ENCODE peak calls at places on chromosomes 5 and 9, in nine cellular contexts. One of them, this sample, is unnamed. For H3K27me3, the result is how much of the 10 kb centered on the place peaks cover.

GRCh38 chr5:116360008-116360853 is 214.4 kb downstream of the SEMA6A start:
- DNase-seq in IMR-90: no peak
- DNase-seq in CD8-positive, alpha-beta T cell: no peak
- DNase-seq in lung: no peak
- DNase-seq in osteoblast: no peak
- DNase-seq in heart left ventricle: peak
- DNase-seq in transverse colon: peak
- DNase-seq in foreskin keratinocyte: no peak
- DNase-seq in left ventricle myocardium inferior: peak
- DNase-seq in this sample: peak

GRCh38 chr5:76404694-76405306 is 1.7 kb downstream of the IQGAP2 start:
- DNase-seq in IMR-90: no peak
- DNase-seq in CD8-positive, alpha-beta T cell: no peak
- DNase-seq in lung: no peak
- DNase-seq in osteoblast: no peak
- DNase-seq in heart left ventricle: no peak
- DNase-seq in transverse colon: no peak
- DNase-seq in foreskin keratinocyte: no peak
- DNase-seq in left ventricle myocardium inferior: no peak
- DNase-seq in this sample: no peak

GRCh38 chr9:130452835-130453234 is 8.1 kb downstream of the ASS1 start:
- DNase-seq in IMR-90: no peak
- DNase-seq in CD8-positive, alpha-beta T cell: no peak
- DNase-seq in lung: no peak
- DNase-seq in osteoblast: no peak
- DNase-seq in heart left ventricle: no peak
- DNase-seq in transverse colon: no peak
- DNase-seq in foreskin keratinocyte: no peak
- DNase-seq in left ventricle myocardium inferior: no peak
- DNase-seq in this sample: no peak

GRCh38 chr5:177366528-177367322 is 9.0 kb downstream of the RGS14 start:
- DNase-seq in IMR-90: peak
- DNase-seq in CD8-positive, alpha-beta T cell: no peak
- DNase-seq in lung: peak
- DNase-seq in osteoblast: peak
- DNase-seq in heart left ventricle: peak
- DNase-seq in transverse colon: peak
- DNase-seq in foreskin keratinocyte: no peak
- DNase-seq in left ventricle myocardium inferior: peak
- DNase-seq in this sample: peak

GRCh38 chr9:90046317-90046861 is 441.6 kb downstream of the GADD45G start:
- DNase-seq in IMR-90: no peak
- DNase-seq in CD8-positive, alpha-beta T cell: no peak
- DNase-seq in lung: no peak
- DNase-seq in osteoblast: no peak
- DNase-seq in heart left ventricle: no peak
- DNase-seq in transverse colon: no peak
- DNase-seq in foreskin keratinocyte: no peak
- DNase-seq in left ventricle myocardium inferior: no peak
- DNase-seq in this sample: no peak

GRCh38 chr5:102916114-102916513 is 161.0 kb downstream of the PAM start:
- DNase-seq in IMR-90: peak
- DNase-seq in CD8-positive, alpha-beta T cell: no peak
- DNase-seq in lung: no peak
- DNase-seq in osteoblast: no peak
- DNase-seq in heart left ventricle: no peak
- DNase-seq in transverse colon: no peak
- DNase-seq in foreskin keratinocyte: no peak
- DNase-seq in left ventricle myocardium inferior: no peak
- DNase-seq in this sample: no peak

GRCh38 chr5:78642701-78643100 is 5.9 kb downstream of the LHFPL2 start:
- DNase-seq in IMR-90: no peak
- DNase-seq in CD8-positive, alpha-beta T cell: no peak
- DNase-seq in lung: no peak
- DNase-seq in osteoblast: no peak
- DNase-seq in heart left ventricle: no peak
- DNase-seq in transverse colon: no peak
- DNase-seq in foreskin keratinocyte: no peak
- DNase-seq in left ventricle myocardium inferior: no peak
- DNase-seq in this sample: no peak

GRCh38 chr5:134451618-134452505 is 40.2 kb upstream of the CDKN2AIPNL start:
- DNase-seq in IMR-90: peak
- DNase-seq in CD8-positive, alpha-beta T cell: no peak
- DNase-seq in lung: no peak
- DNase-seq in osteoblast: peak
- DNase-seq in heart left ventricle: peak
- DNase-seq in transverse colon: peak
- DNase-seq in foreskin keratinocyte: peak
- DNase-seq in left ventricle myocardium inferior: peak
- DNase-seq in this sample: peak

GRCh38 chr5:52909192-52909591 is 80.0 kb upstream of the ITGA2 start:
- DNase-seq in IMR-90: no peak
- DNase-seq in CD8-positive, alpha-beta T cell: no peak
- DNase-seq in lung: no peak
- DNase-seq in osteoblast: peak
- DNase-seq in heart left ventricle: no peak
- DNase-seq in transverse colon: no peak
- DNase-seq in foreskin keratinocyte: no peak
- DNase-seq in left ventricle myocardium inferior: no peak
- DNase-seq in this sample: no peak

GRCh38 chr9:95316794-95317118 is 753 bp downstream of the FANCC start:
- DNase-seq in IMR-90: peak
- DNase-seq in CD8-positive, alpha-beta T cell: no peak
- DNase-seq in lung: peak
- DNase-seq in osteoblast: peak
- DNase-seq in heart left ventricle: peak
- DNase-seq in transverse colon: peak
- DNase-seq in foreskin keratinocyte: no peak
- DNase-seq in left ventricle myocardium inferior: peak
- DNase-seq in this sample: no peak

GRCh38 chr9:18678846-18679245 is 204.9 kb downstream of the ADAMTSL1 start:
- DNase-seq in IMR-90: no peak
- DNase-seq in CD8-positive, alpha-beta T cell: no peak
- DNase-seq in lung: no peak
- DNase-seq in osteoblast: no peak
- DNase-seq in heart left ventricle: no peak
- DNase-seq in transverse colon: no peak
- DNase-seq in foreskin keratinocyte: no peak
- DNase-seq in left ventricle myocardium inferior: no peak
- DNase-seq in this sample: no peak

GRCh38 chr9:135303280-135303647 is 176.3 kb upstream of the PPP1R26 start:
- DNase-seq in IMR-90: no peak
- DNase-seq in CD8-positive, alpha-beta T cell: no peak
- DNase-seq in lung: no peak
- DNase-seq in osteoblast: peak
- DNase-seq in heart left ventricle: no peak
- DNase-seq in transverse colon: no peak
- DNase-seq in foreskin keratinocyte: no peak
- DNase-seq in left ventricle myocardium inferior: no peak
- DNase-seq in this sample: no peak

GRCh38 chr5:149645236-149645635 is 63.9 kb downstream of the ARHGEF37 start:
- DNase-seq in IMR-90: no peak
- DNase-seq in CD8-positive, alpha-beta T cell: no peak
- DNase-seq in lung: no peak
- DNase-seq in osteoblast: no peak
- DNase-seq in heart left ventricle: no peak
- DNase-seq in transverse colon: no peak
- DNase-seq in foreskin keratinocyte: no peak
- DNase-seq in left ventricle myocardium inferior: no peak
- DNase-seq in this sample: no peak

GRCh38 chr9:98794802-98795201 is 1.6 kb downstream of the ANKS6 start:
- DNase-seq in IMR-90: no peak
- DNase-seq in CD8-positive, alpha-beta T cell: no peak
- DNase-seq in lung: no peak
- DNase-seq in osteoblast: peak
- DNase-seq in heart left ventricle: no peak
- DNase-seq in transverse colon: no peak
- DNase-seq in foreskin keratinocyte: no peak
- DNase-seq in left ventricle myocardium inferior: no peak
- DNase-seq in this sample: no peak

GRCh38 chr5:14204785-14205321 is 61.7 kb downstream of the TRIO start:
- DNase-seq in IMR-90: peak
- DNase-seq in CD8-positive, alpha-beta T cell: no peak
- DNase-seq in lung: peak
- DNase-seq in osteoblast: no peak
- DNase-seq in heart left ventricle: peak
- DNase-seq in transverse colon: peak
- DNase-seq in foreskin keratinocyte: peak
- DNase-seq in left ventricle myocardium inferior: peak
- DNase-seq in this sample: peak

GRCh38 chr9:92245005-92245797 is 48.3 kb downstream of the IARS1 start:
- DNase-seq in IMR-90: peak
- DNase-seq in CD8-positive, alpha-beta T cell: no peak
- DNase-seq in lung: no peak
- DNase-seq in osteoblast: no peak
- DNase-seq in heart left ventricle: no peak
- DNase-seq in transverse colon: no peak
- DNase-seq in foreskin keratinocyte: peak
- DNase-seq in left ventricle myocardium inferior: no peak
- DNase-seq in this sample: no peak

GRCh38 chr9:806285-807156 is 35.0 kb upstream of the DMRT1 start:
- DNase-seq in IMR-90: peak
- DNase-seq in CD8-positive, alpha-beta T cell: no peak
- DNase-seq in lung: no peak
- DNase-seq in osteoblast: peak
- DNase-seq in heart left ventricle: no peak
- DNase-seq in transverse colon: no peak
- DNase-seq in foreskin keratinocyte: no peak
- DNase-seq in left ventricle myocardium inferior: no peak
- DNase-seq in this sample: no peak

GRCh38 chr5:132510076-132510475 is 19.5 kb upstream of the IRF1 start:
- DNase-seq in IMR-90: peak
- DNase-seq in CD8-positive, alpha-beta T cell: no peak
- DNase-seq in lung: no peak
- DNase-seq in osteoblast: no peak
- DNase-seq in heart left ventricle: no peak
- DNase-seq in transverse colon: no peak
- DNase-seq in foreskin keratinocyte: no peak
- DNase-seq in left ventricle myocardium inferior: no peak
- DNase-seq in this sample: no peak
- H3K27ac ChIP-seq in IMR-90: no peak
- H3K27ac ChIP-seq in CD8-positive, alpha-beta T cell: no peak
- H3K27ac ChIP-seq in lung: no peak
- H3K27ac ChIP-seq in osteoblast: no peak
- H3K27ac ChIP-seq in heart left ventricle: no peak
- H3K27ac ChIP-seq in transverse colon: no peak
- H3K27ac ChIP-seq in foreskin keratinocyte: no peak
- H3K27ac ChIP-seq in left ventricle myocardium inferior: no peak
- H3K27ac ChIP-seq in this sample: no peak

GRCh38 chr9:132412089-132412488 is 2.1 kb downstream of the CFAP77 start:
- DNase-seq in IMR-90: no peak
- DNase-seq in CD8-positive, alpha-beta T cell: no peak
- DNase-seq in lung: no peak
- DNase-seq in osteoblast: peak
- DNase-seq in heart left ventricle: no peak
- DNase-seq in transverse colon: no peak
- DNase-seq in foreskin keratinocyte: no peak
- DNase-seq in left ventricle myocardium inferior: no peak
- DNase-seq in this sample: no peak
- TF ChIP-seq CTCF in IMR-90: peak
- TF ChIP-seq CTCF in CD8-positive, alpha-beta T cell: peak
- TF ChIP-seq CTCF in lung: peak
- TF ChIP-seq CTCF in osteoblast: peak
- TF ChIP-seq CTCF in heart left ventricle: peak
- TF ChIP-seq CTCF in transverse colon: peak
- TF ChIP-seq CTCF in foreskin keratinocyte: peak
- TF ChIP-seq CTCF in left ventricle myocardium inferior: peak
- TF ChIP-seq CTCF in this sample: no peak

GRCh38 chr9:124180557-124180956 is 77.2 kb upstream of the NEK6 start:
- DNase-seq in IMR-90: peak
- DNase-seq in CD8-positive, alpha-beta T cell: no peak
- DNase-seq in lung: no peak
- DNase-seq in osteoblast: no peak
- DNase-seq in heart left ventricle: peak
- DNase-seq in transverse colon: peak
- DNase-seq in foreskin keratinocyte: no peak
- DNase-seq in left ventricle myocardium inferior: peak
- DNase-seq in this sample: no peak

GRCh38 chr9:124183772-124184171 is 74.0 kb upstream of the NEK6 start:
- DNase-seq in IMR-90: no peak
- DNase-seq in CD8-positive, alpha-beta T cell: no peak
- DNase-seq in lung: no peak
- DNase-seq in osteoblast: no peak
- DNase-seq in heart left ventricle: no peak
- DNase-seq in transverse colon: peak
- DNase-seq in foreskin keratinocyte: no peak
- DNase-seq in left ventricle myocardium inferior: no peak
- DNase-seq in this sample: no peak

GRCh38 chr9:124179196-124180071 is 78.3 kb upstream of the NEK6 start:
- DNase-seq in IMR-90: no peak
- DNase-seq in CD8-positive, alpha-beta T cell: no peak
- DNase-seq in lung: no peak
- DNase-seq in osteoblast: no peak
- DNase-seq in heart left ventricle: no peak
- DNase-seq in transverse colon: no peak
- DNase-seq in foreskin keratinocyte: no peak
- DNase-seq in left ventricle myocardium inferior: no peak
- DNase-seq in this sample: no peak

GRCh38 chr9:124187311-124187710 is 70.4 kb upstream of the NEK6 start:
- DNase-seq in IMR-90: no peak
- DNase-seq in CD8-positive, alpha-beta T cell: no peak
- DNase-seq in lung: no peak
- DNase-seq in osteoblast: no peak
- DNase-seq in heart left ventricle: no peak
- DNase-seq in transverse colon: no peak
- DNase-seq in foreskin keratinocyte: no peak
- DNase-seq in left ventricle myocardium inferior: no peak
- DNase-seq in this sample: no peak

GRCh38 chr9:124182741-124183140 is 75.0 kb upstream of the NEK6 start:
- DNase-seq in IMR-90: no peak
- DNase-seq in CD8-positive, alpha-beta T cell: no peak
- DNase-seq in lung: no peak
- DNase-seq in osteoblast: no peak
- DNase-seq in heart left ventricle: no peak
- DNase-seq in transverse colon: no peak
- DNase-seq in foreskin keratinocyte: no peak
- DNase-seq in left ventricle myocardium inferior: no peak
- DNase-seq in this sample: no peak
- H3K27me3 ChIP-seq in IMR-90: half or more
- H3K27me3 ChIP-seq in CD8-positive, alpha-beta T cell: under half
- H3K27me3 ChIP-seq in lung: under half
- H3K27me3 ChIP-seq in osteoblast: under half
- H3K27me3 ChIP-seq in heart left ventricle: half or more
- H3K27me3 ChIP-seq in transverse colon: under half
- H3K27me3 ChIP-seq in foreskin keratinocyte: under half
- H3K27me3 ChIP-seq in left ventricle myocardium inferior: half or more
- H3K27me3 ChIP-seq in this sample: under half

DNA sequence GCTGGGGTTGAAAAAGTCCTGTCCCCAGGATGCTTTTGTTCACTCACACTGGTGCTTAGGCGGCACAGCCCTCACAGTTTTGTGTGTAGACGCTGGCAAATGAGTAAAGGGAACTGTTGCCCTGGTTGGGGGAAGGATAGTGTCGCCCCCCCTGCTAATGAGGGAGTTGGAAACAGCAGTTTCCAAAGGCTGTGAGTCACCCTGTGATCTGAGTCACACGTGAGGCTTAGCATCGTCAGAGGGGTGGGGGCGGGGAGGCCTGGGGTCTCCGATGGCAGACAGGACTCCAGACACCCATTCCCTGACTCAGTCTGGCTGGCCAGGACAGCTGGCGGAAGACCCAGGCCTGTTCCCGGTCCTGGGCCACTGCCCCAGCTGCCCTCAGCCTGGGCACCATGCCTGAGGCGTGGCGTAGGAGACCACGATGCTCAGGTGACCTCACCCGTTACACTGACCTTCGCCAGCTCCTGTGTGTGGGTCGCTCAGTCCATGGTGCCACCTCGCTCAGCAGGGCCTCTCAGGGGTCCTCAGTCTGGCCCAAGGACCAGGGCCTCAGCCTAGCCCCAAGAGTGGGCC is 2.9 kb downstream of the DNAJB5 start:
- DNase-seq in IMR-90: peak
- DNase-seq in CD8-positive, alpha-beta T cell: no peak
- DNase-seq in lung: no peak
- DNase-seq in osteoblast: peak
- DNase-seq in heart left ventricle: peak
- DNase-seq in transverse colon: peak
- DNase-seq in foreskin keratinocyte: no peak
- DNase-seq in left ventricle myocardium inferior: peak
- DNase-seq in this sample: peak
- H3K27ac ChIP-seq in IMR-90: peak
- H3K27ac ChIP-seq in CD8-positive, alpha-beta T cell: no peak
- H3K27ac ChIP-seq in lung: peak
- H3K27ac ChIP-seq in osteoblast: peak
- H3K27ac ChIP-seq in heart left ventricle: peak
- H3K27ac ChIP-seq in transverse colon: peak
- H3K27ac ChIP-seq in foreskin keratinocyte: peak
- H3K27ac ChIP-seq in left ventricle myocardium inferior: peak
- H3K27ac ChIP-seq in this sample: no peak

This sample was measured in ovary.